ENCODE peak calls at places on chromosomes 16 and 17, in six cellular contexts. E is uterus; A is PC-3; T is ovary; K is effector memory CD4-positive, alpha-beta T cell; L is psoas muscle. X is an unnamed sample.

GRCh38 chr17:81586096-81586495 is 33.9 kb upstream of the FAAP100 start:
- DNase-seq in T (no peak), A (no peak), L (no peak), E (no peak), K (no peak), X (no peak)

GRCh38 chr17:58587713-58588117 is 73.3 kb upstream of the MTMR4 start:
- DNase-seq in T (peak; percentile 59), E (peak; percentile 36), K (peak; percentile 36), A (peak; percentile 84), L (peak; percentile 52), X (peak; percentile 65)

GRCh38 chr17:73387746-73388577 is 76.2 kb upstream of the CDC42EP4 start:
- DNase-seq in E (no peak), L (peak; percentile 40), A (no peak), T (no peak), K (no peak), X (no peak)

GRCh38 chr16:87431926-87432325 is 39.8 kb downstream of the MAP1LC3B start:
- DNase-seq in K (no peak), T (no peak), A (peak; percentile 8), L (no peak), E (no peak), X (no peak)

GRCh38 chr16:30372725-30373124 is 1.9 kb upstream of the MYL11 start:
- DNase-seq in T (no peak), L (peak; percentile 60), A (no peak), K (no peak), E (no peak), X (no peak)

GRCh38 chr17:20203761-20204263 is 194.7 kb downstream of the SPECC1 start:
- DNase-seq in T (no peak), A (no peak), E (no peak), K (no peak), L (no peak), X (no peak)

GRCh38 chr16:86899757-86900156 is 321.4 kb downstream of the FOXL1 start:
- DNase-seq in K (no peak), A (peak; percentile 86), L (no peak), E (no peak), T (no peak), X (no peak)

GRCh38 chr16:85490971-85491771 is 122.0 kb upstream of the GSE1 start:
- DNase-seq in K (no peak), A (peak; percentile 9), T (no peak), E (no peak), L (no peak), X (no peak)

GRCh38 chr17:3557768-3558583 is at the start of gene TRPV3:
- DNase-seq in T (peak; percentile 68), A (peak; percentile 65), L (peak; percentile 86), E (no peak), K (peak; percentile 52), X (no peak)

GRCh38 chr17:78709688-78710290 is 72.3 kb downstream of the CYTH1 start:
- DNase-seq in K (no peak), A (no peak), T (no peak), E (no peak), L (no peak), X (no peak)

GRCh38 chr17:78710607-78711006 is 71.5 kb downstream of the CYTH1 start:
- DNase-seq in E (no peak), L (no peak), A (no peak), K (no peak), T (no peak), X (no peak)

GRCh38 chr17:78714534-78714933 is 67.5 kb downstream of the CYTH1 start:
- DNase-seq in E (no peak), K (no peak), T (no peak), L (no peak), A (no peak), X (no peak)

GRCh38 chr17:78709119-78709681 is 72.9 kb downstream of the CYTH1 start:
- DNase-seq in L (no peak), T (no peak), E (no peak), K (no peak), A (no peak), X (no peak)

DNA sequence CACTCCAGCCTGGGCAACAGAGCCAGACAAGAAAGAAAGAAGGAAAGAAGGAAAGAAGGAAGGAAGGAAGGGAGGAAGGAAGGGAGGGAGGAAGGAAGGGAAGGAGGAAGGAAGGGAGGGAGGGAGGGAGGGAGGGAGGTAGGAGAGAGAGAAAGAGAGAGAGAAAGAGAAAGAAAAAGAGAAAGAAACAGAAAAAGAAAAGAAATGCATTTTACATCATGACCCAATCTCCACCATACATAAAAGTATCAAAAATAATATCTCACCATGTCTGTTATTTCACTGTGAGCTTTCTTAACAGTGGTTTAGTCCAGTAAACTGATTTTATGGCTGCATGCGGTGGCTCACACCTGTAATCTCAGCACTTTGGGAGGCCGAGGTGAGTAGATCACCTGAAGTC is 70.0 kb downstream of the CYTH1 start:
- DNase-seq in A (no peak), E (no peak), L (no peak), K (no peak), T (no peak), X (no peak)
- H3K4me1 ChIP-seq in A (peaks cover 25% of the 10 kb centered on the region), E (peaks cover 11% of the 10 kb centered on the region), L (peaks cover 54% of the 10 kb centered on the region), K (peaks cover 55% of the 10 kb centered on the region), T (peaks cover 13% of the 10 kb centered on the region), X (peaks cover 16% of the 10 kb centered on the region)

GRCh38 chr16:10938321-10938720 is 3.9 kb downstream of the DEXI start:
- DNase-seq in L (no peak), T (no peak), K (no peak), A (no peak), E (no peak), X (no peak)

GRCh38 chr16:10939649-10940206 is 2.5 kb downstream of the DEXI start:
- DNase-seq in T (no peak), L (no peak), K (no peak), E (no peak), A (no peak), X (no peak)

GRCh38 chr16:10940501-10941079 is 1.7 kb downstream of the DEXI start:
- DNase-seq in A (no peak), L (peak; percentile 67), T (peak; percentile 57), E (no peak), K (no peak), X (no peak)

GRCh38 chr16:10937068-10937859 is 5.0 kb downstream of the DEXI start:
- DNase-seq in T (no peak), L (peak; percentile 53), E (no peak), K (no peak), A (no peak), X (peak; percentile 57)

GRCh38 chr16:10938844-10939648 is 3.2 kb downstream of the DEXI start:
- DNase-seq in T (no peak), K (no peak), L (no peak), E (no peak), A (no peak), X (no peak)
- H3K4me1 ChIP-seq in T (peaks cover 21% of the 10 kb centered on the region), K (peaks cover 52% of the 10 kb centered on the region), L (peaks cover 76% of the 10 kb centered on the region), E (peaks cover 37% of the 10 kb centered on the region), A (peaks cover 14% of the 10 kb centered on the region), X (peaks cover 32% of the 10 kb centered on the region)

DNA sequence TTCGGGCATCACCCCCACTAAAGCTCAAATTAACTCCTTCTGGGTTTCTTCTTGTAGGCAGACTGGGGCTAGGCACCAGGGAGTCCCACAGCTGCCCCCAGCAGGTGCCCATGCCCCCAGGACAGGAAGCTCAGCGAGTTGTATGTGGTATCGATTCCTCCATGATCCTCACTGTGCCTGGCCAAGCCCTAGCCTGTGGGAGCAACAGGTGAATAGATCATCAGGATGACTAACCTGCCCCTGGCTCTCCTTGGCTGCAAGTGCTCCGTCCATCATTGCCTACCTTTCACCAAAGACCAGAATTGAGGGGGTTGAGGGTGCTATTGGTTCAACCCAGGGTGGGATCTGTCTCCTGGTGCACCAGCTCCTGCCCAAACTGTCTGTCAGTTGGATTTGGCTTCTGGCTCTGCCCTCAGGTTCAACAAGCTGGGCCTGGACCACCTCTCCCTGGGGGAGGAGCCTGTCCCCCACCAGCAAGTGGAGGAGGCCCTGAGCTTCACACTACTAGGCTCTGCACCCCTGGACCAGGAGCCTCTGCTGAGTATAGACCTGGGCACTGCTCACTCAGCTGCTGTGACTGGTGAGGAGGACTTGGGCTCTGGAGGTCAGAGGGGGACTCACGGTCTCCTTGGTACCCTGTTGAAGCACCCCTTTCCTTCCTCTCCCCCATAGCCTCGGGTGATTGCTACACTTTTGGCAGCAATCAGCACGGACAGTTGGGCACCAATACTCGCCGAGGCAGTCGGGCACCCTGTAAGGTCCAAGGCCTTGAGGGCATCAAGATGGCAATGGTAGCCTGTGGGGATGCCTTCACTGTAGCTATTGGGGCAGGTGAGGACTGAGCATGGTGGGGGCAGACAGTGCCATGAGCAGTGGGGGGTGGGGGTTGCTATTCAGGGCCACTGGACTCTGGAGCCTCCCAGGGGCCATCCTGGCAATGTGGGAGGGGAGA is 3.1 kb upstream of the TRAF4 start:
- DNase-seq in L (peak; percentile 12), K (no peak), E (no peak), A (no peak), T (peak; percentile 29), X (no peak)
- H3K4me1 ChIP-seq in L (peaks cover 16% of the 10 kb centered on the region), K (peaks cover 32% of the 10 kb centered on the region), E (peaks cover 5% of the 10 kb centered on the region), A (peaks cover 6% of the 10 kb centered on the region), T (peaks cover 7% of the 10 kb centered on the region), X (peaks cover 2% of the 10 kb centered on the region)

GRCh38 chr17:47840742-47841487 is at the start of gene SCRN2:
- DNase-seq in K (peak; percentile 72), E (peak; percentile 86), A (peak; percentile 97), L (peak; percentile 96), T (peak; percentile 95), X (peak; percentile 97)
- H3K4me1 ChIP-seq in K (peaks cover 19% of the 10 kb centered on the region), E (no peaks in the 10 kb centered on the region), A (peaks cover 29% of the 10 kb centered on the region), L (peaks cover 13% of the 10 kb centered on the region), T (peaks cover 4% of the 10 kb centered on the region), X (peaks cover 3% of the 10 kb centered on the region)

DNA sequence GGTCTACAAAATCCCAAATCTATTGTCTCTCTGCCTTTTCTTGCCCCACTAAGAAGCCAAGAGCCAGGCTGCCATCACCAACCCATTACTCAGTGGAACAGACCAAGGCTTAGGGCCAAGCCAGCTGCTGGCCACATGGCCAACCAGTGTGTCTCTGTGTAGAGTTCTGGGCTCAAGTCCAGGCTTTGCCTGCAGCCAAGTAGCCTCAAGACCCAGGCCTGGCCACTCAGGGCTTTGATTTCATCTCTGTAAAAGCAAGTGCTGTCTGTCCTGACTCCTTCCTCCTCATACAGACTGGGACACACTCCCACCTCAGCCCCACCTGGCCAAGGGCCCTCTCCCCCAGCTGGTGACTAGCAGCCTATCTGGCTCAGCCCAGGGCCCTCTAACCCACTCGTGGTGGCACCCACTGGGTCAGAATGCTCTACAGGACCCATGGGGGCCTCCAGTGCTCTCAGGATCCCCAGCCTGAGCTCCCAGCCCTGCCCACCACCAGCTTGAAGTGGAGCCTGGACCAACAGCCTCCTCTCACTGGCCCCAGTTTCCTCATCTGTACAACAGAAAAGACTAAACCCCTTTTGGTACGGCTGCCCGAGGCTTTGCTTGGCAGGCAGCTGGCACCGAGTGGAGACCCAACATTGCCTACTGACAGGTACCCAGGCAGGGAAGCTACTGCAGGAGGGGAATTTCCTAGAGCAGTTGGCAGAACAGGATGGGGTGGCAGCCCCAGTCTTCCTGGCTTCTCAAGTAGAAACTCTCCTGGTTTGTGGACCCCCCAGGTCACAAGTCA is 14.4 kb downstream of the SREBF1 start:
- DNase-seq in E (peak; percentile 60), K (no peak), T (peak; percentile 77), A (no peak), L (peak; percentile 92), X (peak; percentile 90)
- H3K4me1 ChIP-seq in E (peaks cover 32% of the 10 kb centered on the region), K (peaks cover 67% of the 10 kb centered on the region), T (peaks cover 43% of the 10 kb centered on the region), A (peaks cover 84% of the 10 kb centered on the region), L (peaks cover 79% of the 10 kb centered on the region), X (peaks cover 19% of the 10 kb centered on the region)

DNA sequence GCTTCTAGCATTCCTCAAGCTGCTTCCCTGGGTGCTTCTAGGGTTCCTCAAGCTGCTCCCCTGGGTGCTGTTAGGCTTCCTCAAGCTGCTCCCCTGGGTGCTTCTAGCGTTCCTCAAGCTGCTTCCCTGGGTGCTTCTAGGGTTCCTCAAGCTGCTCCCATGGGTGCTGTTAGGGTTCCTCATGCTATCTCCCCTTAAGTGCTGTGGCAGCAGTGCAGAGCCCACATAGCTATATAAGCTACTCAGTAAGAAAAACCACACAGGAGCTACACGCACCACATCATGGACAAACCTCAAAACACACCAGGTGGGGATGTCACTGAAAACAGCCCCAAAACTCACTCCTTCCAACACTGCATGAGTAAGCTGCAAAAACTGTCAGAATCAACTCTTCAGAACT is 35.2 kb downstream of the ANKRD11 start:
- DNase-seq in K (no peak), A (no peak), T (no peak), L (no peak), E (no peak), X (no peak)
- H3K4me1 ChIP-seq in K (peaks cover 43% of the 10 kb centered on the region), A (no peaks in the 10 kb centered on the region), T (peaks cover 19% of the 10 kb centered on the region), L (peaks cover 54% of the 10 kb centered on the region), E (peaks cover 9% of the 10 kb centered on the region), X (peaks cover 11% of the 10 kb centered on the region)

X was measured in right cardiac atrium.